ENCODE peak calls at places on chromosomes 4 and X, in five cellular contexts. O is NCI-H1105, R is M059J, B is lower lobe of right lung, G is GM20000. C is an unnamed sample.
A peak's percentile ranks its signal among the peaks of the same experiment; 100 is the strongest.

GRCh38 chr4:71229477-71230257 is 109.2 kb upstream of the SLC4A4 start:
- DNase-seq in O (no peak), R (peak; percentile 43), B (no peak), G (peak; percentile 41), C (no peak)

GRCh38 chrX:68113837-68114572 is 319.3 kb downstream of the OPHN1 start:
- DNase-seq in R (peak; percentile 3), G (no peak), O (no peak), B (no peak), C (no peak)

GRCh38 chr4:171813195-171813955 is at the start of gene GALNTL6:
- DNase-seq in G (peak; percentile 10), B (peak; percentile 41), O (peak; percentile 18), R (no peak), C (no peak)

GRCh38 chrX:97294016-97294415 is 410.3 kb downstream of the RPA4 start:
- DNase-seq in B (no peak), G (no peak), O (no peak), R (peak; percentile 25), C (no peak)

GRCh38 chr4:98887137-98887536 is 41.8 kb downstream of the EIF4E start:
- DNase-seq in G (no peak), O (no peak), R (no peak), B (no peak), C (no peak)

GRCh38 chr4:121168446-121168845 is 4.3 kb upstream of the TNIP3 start:
- DNase-seq in G (no peak), B (no peak), O (no peak), R (no peak), C (no peak)

GRCh38 chrX:88136328-88136727 is 610.7 kb upstream of the CPXCR1 start:
- DNase-seq in R (no peak), O (no peak), G (no peak), B (no peak), C (no peak)

GRCh38 chr4:2281575-2282343 is 19.9 kb upstream of the MXD4 start:
- DNase-seq in R (peak; percentile 10), B (no peak), G (peak; percentile 67), O (no peak), C (no peak)

GRCh38 chr4:145814246-145814645 is 124.4 kb downstream of the ZNF827 start:
- DNase-seq in R (no peak), O (no peak), G (no peak), B (no peak), C (no peak)

GRCh38 chr4:41880840-41881831 is 54.1 kb upstream of the TMEM33 start:
- DNase-seq in O (no peak), G (no peak), R (peak; percentile 41), B (no peak), C (no peak)